ENCODE peak calls at places on chromosomes 5 and 9, in ten cellular contexts. One of them, this sample, is unnamed.

GRCh38 chr9:100852088-100852487 is 176.4 kb upstream of the PLPPR1 start:
- DNase-seq in PC-3: no peak
- DNase-seq in stimulated activated CD4-positive, alpha-beta T cell treated with anti-CD3 and anti-CD28 coated beads, Interleukin-4, amount 100 ng/mL, for 4 hours: no peak
- DNase-seq in posterior cingulate gyrus: no peak
- DNase-seq in neural progenitor cell: peak
- DNase-seq in GM12865: no peak
- DNase-seq in GM20000: no peak
- DNase-seq in ovary: no peak
- DNase-seq in GM13976: no peak
- DNase-seq in mammary epithelial cell: no peak
- DNase-seq in this sample: no peak

GRCh38 chr5:33837301-33837700 is 54.5 kb downstream of the ADAMTS12 start:
- DNase-seq in PC-3: no peak
- DNase-seq in stimulated activated CD4-positive, alpha-beta T cell treated with anti-CD3 and anti-CD28 coated beads, Interleukin-4, amount 100 ng/mL, for 4 hours: no peak
- DNase-seq in posterior cingulate gyrus: no peak
- DNase-seq in neural progenitor cell: no peak
- DNase-seq in GM12865: no peak
- DNase-seq in GM20000: no peak
- DNase-seq in ovary: no peak
- DNase-seq in GM13976: no peak
- DNase-seq in mammary epithelial cell: no peak
- DNase-seq in this sample: no peak

GRCh38 chr9:73114958-73115357 is 36.7 kb upstream of the ANXA1 start:
- DNase-seq in PC-3: no peak
- DNase-seq in stimulated activated CD4-positive, alpha-beta T cell treated with anti-CD3 and anti-CD28 coated beads, Interleukin-4, amount 100 ng/mL, for 4 hours: no peak
- DNase-seq in posterior cingulate gyrus: no peak
- DNase-seq in neural progenitor cell: no peak
- DNase-seq in GM12865: no peak
- DNase-seq in GM20000: no peak
- DNase-seq in ovary: no peak
- DNase-seq in GM13976: no peak
- DNase-seq in mammary epithelial cell: no peak
- DNase-seq in this sample: no peak

GRCh38 chr9:86534572-86535258 is 180.5 kb upstream of the TUT7 start:
- DNase-seq in PC-3: no peak
- DNase-seq in stimulated activated CD4-positive, alpha-beta T cell treated with anti-CD3 and anti-CD28 coated beads, Interleukin-4, amount 100 ng/mL, for 4 hours: no peak
- DNase-seq in posterior cingulate gyrus: no peak
- DNase-seq in neural progenitor cell: no peak
- DNase-seq in GM12865: no peak
- DNase-seq in GM20000: no peak
- DNase-seq in ovary: no peak
- DNase-seq in GM13976: no peak
- DNase-seq in mammary epithelial cell: no peak
- DNase-seq in this sample: no peak

GRCh38 chr5:159826351-159827222 is 89.7 kb upstream of the ADRA1B start:
- DNase-seq in PC-3: peak
- DNase-seq in stimulated activated CD4-positive, alpha-beta T cell treated with anti-CD3 and anti-CD28 coated beads, Interleukin-4, amount 100 ng/mL, for 4 hours: no peak
- DNase-seq in posterior cingulate gyrus: no peak
- DNase-seq in neural progenitor cell: no peak
- DNase-seq in GM12865: peak
- DNase-seq in GM20000: no peak
- DNase-seq in ovary: no peak
- DNase-seq in GM13976: peak
- DNase-seq in mammary epithelial cell: peak
- DNase-seq in this sample: no peak

GRCh38 chr9:6566409-6567139 is 79.0 kb downstream of the GLDC start:
- DNase-seq in PC-3: peak
- DNase-seq in stimulated activated CD4-positive, alpha-beta T cell treated with anti-CD3 and anti-CD28 coated beads, Interleukin-4, amount 100 ng/mL, for 4 hours: peak
- DNase-seq in posterior cingulate gyrus: peak
- DNase-seq in neural progenitor cell: no peak
- DNase-seq in GM12865: peak
- DNase-seq in GM20000: no peak
- DNase-seq in ovary: no peak
- DNase-seq in GM13976: no peak
- DNase-seq in mammary epithelial cell: peak
- DNase-seq in this sample: no peak

GRCh38 chr5:54093861-54094260 is 216.5 kb downstream of the ARL15 start:
- DNase-seq in PC-3: no peak
- DNase-seq in stimulated activated CD4-positive, alpha-beta T cell treated with anti-CD3 and anti-CD28 coated beads, Interleukin-4, amount 100 ng/mL, for 4 hours: no peak
- DNase-seq in posterior cingulate gyrus: no peak
- DNase-seq in neural progenitor cell: no peak
- DNase-seq in GM12865: peak
- DNase-seq in GM20000: peak
- DNase-seq in ovary: no peak
- DNase-seq in GM13976: no peak
- DNase-seq in mammary epithelial cell: no peak
- DNase-seq in this sample: no peak

GRCh38 chr5:123099514-123100151 is 10.6 kb downstream of the PRDM6 start:
- DNase-seq in PC-3: no peak
- DNase-seq in stimulated activated CD4-positive, alpha-beta T cell treated with anti-CD3 and anti-CD28 coated beads, Interleukin-4, amount 100 ng/mL, for 4 hours: no peak
- DNase-seq in posterior cingulate gyrus: no peak
- DNase-seq in neural progenitor cell: peak
- DNase-seq in GM12865: no peak
- DNase-seq in GM20000: no peak
- DNase-seq in ovary: peak
- DNase-seq in GM13976: peak
- DNase-seq in mammary epithelial cell: no peak
- DNase-seq in this sample: no peak

GRCh38 chr5:65209341-65209740 is 272.4 kb downstream of the ADAMTS6 start:
- DNase-seq in PC-3: peak
- DNase-seq in stimulated activated CD4-positive, alpha-beta T cell treated with anti-CD3 and anti-CD28 coated beads, Interleukin-4, amount 100 ng/mL, for 4 hours: no peak
- DNase-seq in posterior cingulate gyrus: no peak
- DNase-seq in neural progenitor cell: no peak
- DNase-seq in GM12865: no peak
- DNase-seq in GM20000: no peak
- DNase-seq in ovary: no peak
- DNase-seq in GM13976: no peak
- DNase-seq in mammary epithelial cell: peak
- DNase-seq in this sample: no peak

GRCh38 chr9:77751341-77752091 is 103.4 kb upstream of the GNA14 start:
- DNase-seq in PC-3: peak
- DNase-seq in stimulated activated CD4-positive, alpha-beta T cell treated with anti-CD3 and anti-CD28 coated beads, Interleukin-4, amount 100 ng/mL, for 4 hours: no peak
- DNase-seq in posterior cingulate gyrus: no peak
- DNase-seq in neural progenitor cell: peak
- DNase-seq in GM12865: peak
- DNase-seq in GM20000: peak
- DNase-seq in ovary: no peak
- DNase-seq in GM13976: peak
- DNase-seq in mammary epithelial cell: peak
- DNase-seq in this sample: peak

GRCh38 chr5:31941356-31941755 is 232.8 kb downstream of the GOLPH3 start:
- DNase-seq in PC-3: no peak
- DNase-seq in stimulated activated CD4-positive, alpha-beta T cell treated with anti-CD3 and anti-CD28 coated beads, Interleukin-4, amount 100 ng/mL, for 4 hours: no peak
- DNase-seq in posterior cingulate gyrus: no peak
- DNase-seq in neural progenitor cell: no peak
- DNase-seq in GM12865: no peak
- DNase-seq in GM20000: no peak
- DNase-seq in ovary: no peak
- DNase-seq in GM13976: no peak
- DNase-seq in mammary epithelial cell: peak
- DNase-seq in this sample: no peak

GRCh38 chr5:39256472-39256871 is 37.1 kb upstream of the FYB1 start:
- DNase-seq in PC-3: peak
- DNase-seq in stimulated activated CD4-positive, alpha-beta T cell treated with anti-CD3 and anti-CD28 coated beads, Interleukin-4, amount 100 ng/mL, for 4 hours: no peak
- DNase-seq in posterior cingulate gyrus: no peak
- DNase-seq in neural progenitor cell: no peak
- DNase-seq in GM12865: peak
- DNase-seq in GM20000: no peak
- DNase-seq in ovary: no peak
- DNase-seq in GM13976: peak
- DNase-seq in mammary epithelial cell: peak
- DNase-seq in this sample: no peak

GRCh38 chr9:2919347-2919746 is 75.5 kb upstream of the PUM3 start:
- DNase-seq in PC-3: no peak
- DNase-seq in stimulated activated CD4-positive, alpha-beta T cell treated with anti-CD3 and anti-CD28 coated beads, Interleukin-4, amount 100 ng/mL, for 4 hours: no peak
- DNase-seq in posterior cingulate gyrus: no peak
- DNase-seq in neural progenitor cell: no peak
- DNase-seq in GM12865: no peak
- DNase-seq in GM20000: no peak
- DNase-seq in ovary: no peak
- DNase-seq in GM13976: no peak
- DNase-seq in mammary epithelial cell: no peak
- DNase-seq in this sample: no peak

GRCh38 chr5:96048763-96049162 is 87.1 kb upstream of the ELL2 start:
- DNase-seq in PC-3: no peak
- DNase-seq in stimulated activated CD4-positive, alpha-beta T cell treated with anti-CD3 and anti-CD28 coated beads, Interleukin-4, amount 100 ng/mL, for 4 hours: no peak
- DNase-seq in posterior cingulate gyrus: no peak
- DNase-seq in neural progenitor cell: peak
- DNase-seq in GM12865: no peak
- DNase-seq in GM20000: no peak
- DNase-seq in ovary: no peak
- DNase-seq in GM13976: no peak
- DNase-seq in mammary epithelial cell: no peak
- DNase-seq in this sample: no peak